ENCODE peak calls at places on chromosomes 3 and 15, in ten cellular contexts. S is testis, T is tibial nerve, R is brain microvascular endothelial cell, C is A549, K is body of pancreas, F is transverse colon, Q is HL-60, W is heart left ventricle, H is sigmoid colon. U is an unnamed sample.
A peak's percentile ranks its signal among the peaks of the same experiment; 100 is the strongest.

GRCh38 chr15:85689729-85690128 is 105.0 kb downstream of the KLHL25 start:
- DNase-seq in Q (peak; percentile 78), R (peak; percentile 49), W (peak; percentile 53), T (no peak), F (peak; percentile 56), C (no peak), K (peak; percentile 25), S (peak; percentile 75), H (no peak), U (no peak)

GRCh38 chr3:82080261-82080660 is 318.8 kb upstream of the GBE1 start:
- DNase-seq in K (no peak), C (no peak), S (no peak), T (no peak), Q (no peak), H (no peak), R (peak; percentile 6), W (no peak), F (no peak), U (no peak)

GRCh38 chr3:139797724-139798343 is 120.1 kb upstream of the NMNAT3 start:
- DNase-seq in F (no peak), C (peak; percentile 5), R (peak; percentile 49), H (no peak), T (no peak), K (peak; percentile 47), S (peak; percentile 63), Q (no peak), W (no peak), U (peak; percentile 20)

GRCh38 chr3:11718582-11719405 is 75.1 kb upstream of the VGLL4 start:
- DNase-seq in H (peak; percentile 77), K (peak; percentile 70), W (peak; percentile 47), T (peak; percentile 38), Q (no peak), R (peak; percentile 49), S (peak; percentile 64), C (peak; percentile 58), F (peak; percentile 54), U (peak; percentile 67)

GRCh38 chr3:177300039-177300833 is 103.0 kb upstream of the TBL1XR1 start:
- DNase-seq in R (peak; percentile 42), S (peak; percentile 18), Q (peak; percentile 72), C (peak; percentile 92), F (peak; percentile 76), T (no peak), K (peak; percentile 36), H (no peak), W (peak; percentile 20), U (peak; percentile 86)

GRCh38 chr3:32640939-32641725 is 43.9 kb upstream of the CNOT10 start:
- DNase-seq in T (no peak), R (no peak), Q (no peak), F (no peak), W (peak; percentile 23), C (no peak), S (no peak), K (no peak), H (peak; percentile 69), U (peak; percentile 18)

GRCh38 chr3:143865302-143865701 is 17.0 kb upstream of the SLC9A9 start:
- DNase-seq in S (no peak), W (no peak), R (no peak), C (no peak), F (no peak), K (no peak), Q (no peak), T (no peak), H (no peak), U (no peak)

GRCh38 chr3:24678441-24678865 is 183.8 kb upstream of the THRB start:
- DNase-seq in K (no peak), S (no peak), C (no peak), R (peak; percentile 95), Q (peak; percentile 28), F (peak; percentile 14), H (no peak), W (no peak), T (no peak), U (no peak)

GRCh38 chr3:12875857-12876451 is 34.6 kb upstream of the RPL32 start:
- DNase-seq in W (peak; percentile 52), T (no peak), R (peak; percentile 35), F (peak; percentile 46), S (peak; percentile 74), H (no peak), Q (no peak), C (no peak), K (peak; percentile 73), U (peak; percentile 43)

GRCh38 chr15:27826902-27827321 is 272.2 kb downstream of the OCA2 start:
- DNase-seq in H (no peak), T (no peak), W (no peak), S (no peak), K (no peak), Q (no peak), F (no peak), C (no peak), R (no peak), U (no peak)

GRCh38 chr3:198030125-198030524 is 70.1 kb downstream of the LMLN start:
- DNase-seq in T (no peak), S (no peak), F (no peak), C (no peak), W (no peak), Q (peak; percentile 62), K (no peak), R (no peak), H (no peak), U (no peak)

GRCh38 chr3:155393316-155393715 is 99.8 kb upstream of the STRIT1 start:
- DNase-seq in W (no peak), Q (no peak), C (no peak), S (no peak), F (no peak), H (no peak), T (no peak), R (no peak), K (no peak), U (no peak)

GRCh38 chr15:35519536-35520149 is 26.3 kb downstream of the DPH6 start:
- DNase-seq in H (no peak), W (no peak), T (no peak), Q (peak; percentile 5), F (no peak), K (no peak), S (no peak), R (peak; percentile 31), C (peak; percentile 32), U (no peak)

GRCh38 chr3:50340404-50341329 is at the start of gene RASSF1:
- DNase-seq in F (peak; percentile 80), T (peak; percentile 76), K (peak; percentile 54), H (peak; percentile 92), W (peak; percentile 85), C (no peak), S (peak; percentile 63), R (no peak), Q (peak; percentile 95), U (peak; percentile 86)

GRCh38 chr15:89907289-89907688 is 5.5 kb downstream of the ARPIN start:
- DNase-seq in H (no peak), C (no peak), F (no peak), K (no peak), R (no peak), S (no peak), Q (no peak), T (no peak), W (no peak), U (no peak)

GRCh38 chr3:100169186-100169585 is 54.9 kb upstream of the FILIP1L start:
- DNase-seq in C (no peak), S (no peak), H (no peak), F (no peak), W (peak; percentile 44), K (peak; percentile 21), Q (no peak), T (no peak), R (no peak), U (no peak)

GRCh38 chr3:168048414-168049330 is 47.1 kb downstream of the GOLIM4 start:
- DNase-seq in C (no peak), T (no peak), R (no peak), S (no peak), Q (peak; percentile 20), W (no peak), K (no peak), H (no peak), F (no peak), U (peak; percentile 28)

GRCh38 chr3:119257654-119258410 is 17.2 kb upstream of the B4GALT4 start:
- DNase-seq in H (no peak), W (no peak), Q (no peak), K (no peak), R (no peak), T (no peak), C (peak; percentile 63), S (no peak), F (peak; percentile 62), U (peak; percentile 59)
- H3K4me3 ChIP-seq in H (no peak overlapping the region), W (no peak overlapping the region), Q (no peak overlapping the region), K (no peak overlapping the region), R (no peak overlapping the region), T (no peak overlapping the region), C (no peak overlapping the region), S (no peak overlapping the region), F (no peak overlapping the region), U (no peak overlapping the region)

DNA sequence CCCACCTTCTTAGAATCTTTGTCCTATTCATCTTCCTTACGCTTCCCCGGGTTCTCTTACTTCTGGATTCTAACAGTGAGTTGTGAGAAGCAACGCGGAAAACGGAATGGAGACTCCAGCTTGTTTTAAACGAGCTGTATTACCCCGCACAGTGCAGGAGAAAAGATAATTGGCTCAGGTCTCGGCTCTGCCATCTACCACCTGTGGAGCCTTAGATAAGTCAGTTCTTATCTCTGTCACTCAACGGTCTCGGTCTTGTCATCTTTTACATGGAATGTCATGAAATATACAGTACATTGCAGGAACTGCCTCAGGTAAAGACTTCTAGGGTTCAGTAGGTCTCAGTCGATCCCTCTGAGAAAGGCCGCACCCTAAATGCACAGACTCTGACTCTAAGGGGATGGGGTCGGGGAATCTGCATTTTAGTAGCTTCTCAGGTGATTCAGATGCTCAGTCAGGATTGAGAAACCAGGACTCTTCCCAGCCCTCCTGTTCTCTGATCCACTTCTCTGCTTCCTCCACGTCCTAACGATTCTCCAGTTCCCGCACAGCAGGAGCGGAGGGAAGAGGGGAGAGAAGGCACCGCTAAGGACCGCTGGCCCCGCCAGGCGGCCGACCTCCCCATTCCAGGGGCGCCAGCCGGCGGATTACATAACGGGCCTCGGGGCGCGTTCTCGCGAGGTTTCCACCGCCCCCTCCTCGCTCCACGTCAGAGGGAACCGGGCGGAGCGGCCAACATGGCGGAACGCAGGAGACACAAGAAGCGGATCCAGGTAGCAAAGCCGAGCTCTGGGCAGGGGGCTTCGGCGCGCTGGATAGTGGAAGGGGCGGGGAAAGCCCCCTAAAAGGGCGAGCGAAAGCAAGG is at the start of gene SEC62:
- DNase-seq in R (peak; percentile 90), T (peak; percentile 90), W (peak; percentile 96), H (peak; percentile 97), F (peak; percentile 96), Q (peak; percentile 95), K (peak; percentile 96), S (peak; percentile 96), C (peak; percentile 91), U (peak; percentile 95)
- TF ChIP-seq CTCF in R (peak; percentile 61), T (peak; percentile 16), W (peak; percentile 70), H (peak; percentile 34), F (peak; percentile 67), Q (peak; percentile 22), K (peak; percentile 10), S (peak; percentile 37), C (no peak), U (peak; percentile 12)

GRCh38 chr3:129123314-129124060 is 1.9 kb upstream of the RAB43 start:
- DNase-seq in F (peak; percentile 27), W (no peak), R (no peak), C (no peak), S (no peak), Q (peak; percentile 36), H (no peak), T (no peak), K (peak; percentile 37), U (peak; percentile 66)
- H3K27ac ChIP-seq in F (peak overlapping the region; percentile 96), W (no peak overlapping the region), R (no peak overlapping the region), C (peak overlapping the region; percentile 91), S (no peak overlapping the region), Q (no peak overlapping the region), H (peak overlapping the region; percentile 87), T (peak overlapping the region; percentile 87), K (no peak overlapping the region), U (peak overlapping the region; percentile 78)

GRCh38 chr15:96180062-96180745 is 150.3 kb upstream of the NR2F2 start:
- DNase-seq in F (no peak), H (no peak), Q (no peak), K (no peak), R (no peak), W (no peak), T (no peak), C (no peak), S (no peak), U (no peak)
- H3K4me3 ChIP-seq in F (no peak overlapping the region), H (no peak overlapping the region), Q (no peak overlapping the region), K (no peak overlapping the region), R (no peak overlapping the region), W (no peak overlapping the region), T (no peak overlapping the region), C (no peak overlapping the region), S (no peak overlapping the region), U (no peak overlapping the region)